ENCODE peak calls at places on chromosome 9, in nine cellular contexts. A is HS-5; V is M059J; B is HEK293T; O is activated naive CD8-positive, alpha-beta T cell treated with anti-CD3 and anti-CD28 coated beads, Interleukin-2, amount 50 U/mL, for 24 hours; C is posterior cingulate gyrus; L is T-helper 2 cell; Z is SW 1271; I is fibroblast of pulmonary artery. X is an unnamed sample.

GRCh38 chr9:134355561-134356278 is 29.5 kb downstream of the RXRA start:
- DNase-seq in A (no peak), L (no peak), B (no peak), I (no peak), Z (no peak), V (no peak), O (no peak), C (no peak), X (no peak)

GRCh38 chr9:76136986-76137385 is 246.5 kb downstream of the PCSK5 start:
- DNase-seq in O (no peak), A (peak; percentile 24), C (no peak), L (no peak), V (peak; percentile 57), Z (no peak), I (peak; percentile 65), B (no peak), X (no peak)

GRCh38 chr9:34365282-34365681 is 11.4 kb downstream of the MYORG start:
- DNase-seq in B (no peak), L (no peak), O (no peak), Z (no peak), A (no peak), C (no peak), I (no peak), V (no peak), X (no peak)

GRCh38 chr9:114777841-114778240 is 28.0 kb downstream of the TNFSF15 start:
- DNase-seq in I (no peak), L (no peak), O (peak; percentile 32), B (no peak), C (no peak), V (no peak), Z (no peak), A (no peak), X (no peak)

GRCh38 chr9:82140471-82140870 is 151.9 kb downstream of the SPATA31D1 start:
- DNase-seq in V (no peak), O (no peak), A (no peak), L (no peak), I (no peak), C (no peak), Z (no peak), B (no peak), X (no peak)

GRCh38 chr9:97188545-97188944 is 118.9 kb upstream of the CCDC180 start:
- DNase-seq in V (peak; percentile 1), Z (no peak), B (no peak), O (no peak), C (no peak), A (no peak), I (no peak), L (no peak), X (no peak)

GRCh38 chr9:92208693-92209524 is 84.6 kb downstream of the IARS1 start:
- DNase-seq in O (no peak), I (no peak), A (no peak), B (no peak), V (no peak), Z (no peak), L (no peak), C (no peak), X (no peak)

GRCh38 chr9:18976368-18977238 is 56.4 kb downstream of the SAXO1 start:
- DNase-seq in O (no peak), Z (no peak), I (peak; percentile 52), C (no peak), L (no peak), V (peak; percentile 92), A (peak; percentile 85), B (peak; percentile 83), X (no peak)

GRCh38 chr9:76654575-76654974 is 109.7 kb upstream of the PCA3 start:
- DNase-seq in A (peak; percentile 94), Z (no peak), L (no peak), B (no peak), O (no peak), I (peak; percentile 95), V (peak; percentile 96), C (no peak), X (peak; percentile 72)

GRCh38 chr9:131395027-131395744 is 1.3 kb downstream of the PRRC2B start:
- DNase-seq in O (peak; percentile 71), L (peak; percentile 71), C (peak; percentile 66), A (no peak), I (no peak), B (no peak), Z (no peak), V (peak; percentile 46), X (no peak)

GRCh38 chr9:123324767-123325183 is 31.2 kb upstream of the CRB2 start:
- DNase-seq in Z (no peak), C (no peak), O (no peak), L (no peak), B (no peak), V (no peak), A (no peak), I (no peak), X (no peak)

GRCh38 chr9:126334626-126335621 is 8.3 kb downstream of the MVB12B start:
- DNase-seq in B (no peak), Z (no peak), L (no peak), C (peak; percentile 74), V (no peak), I (peak; percentile 48), O (no peak), A (no peak), X (peak; percentile 51)

GRCh38 chr9:107491081-107492053 is 1.8 kb upstream of the KLF4 start:
- DNase-seq in C (no peak), B (no peak), V (peak; percentile 26), O (no peak), Z (no peak), I (no peak), A (no peak), L (no peak), X (no peak)

GRCh38 chr9:78439866-78440830 is 143.2 kb downstream of the PSAT1 start:
- DNase-seq in Z (no peak), I (no peak), C (no peak), B (no peak), V (peak; percentile 14), O (no peak), A (no peak), L (no peak), X (no peak)

GRCh38 chr9:93871286-93871685 is 83.9 kb downstream of the BARX1 start:
- DNase-seq in O (no peak), V (no peak), Z (no peak), L (no peak), C (no peak), B (no peak), I (no peak), A (no peak), X (no peak)

GRCh38 chr9:19809422-19810269 is 20.8 kb upstream of the SLC24A2 start:
- DNase-seq in L (no peak), C (no peak), Z (no peak), O (no peak), V (peak; percentile 1), A (no peak), B (no peak), I (no peak), X (no peak)

GRCh38 chr9:127130235-127130634 is 7.8 kb upstream of the ANGPTL2 start:
- DNase-seq in V (no peak), Z (no peak), A (no peak), O (no peak), C (no peak), I (no peak), B (no peak), L (no peak), X (no peak)

GRCh38 chr9:71249729-71250317 is 128.4 kb upstream of the TRPM3 start:
- DNase-seq in C (no peak), I (peak; percentile 85), B (peak; percentile 56), L (no peak), A (peak; percentile 49), Z (peak; percentile 12), O (no peak), V (peak; percentile 64), X (peak; percentile 33)

GRCh38 chr9:113503613-113504230 is 40.2 kb downstream of the RGS3 start:
- DNase-seq in Z (no peak), A (no peak), B (no peak), L (no peak), I (peak; percentile 73), O (no peak), V (no peak), C (peak; percentile 77), X (no peak)

GRCh38 chr9:126327016-126327749 is 554 bp downstream of the MVB12B start:
- DNase-seq in A (no peak), I (no peak), Z (no peak), L (no peak), V (no peak), O (peak; percentile 25), C (peak; percentile 90), B (peak; percentile 60), X (no peak)

GRCh38 chr9:99582768-99583167 is 238.9 kb upstream of the NR4A3 start:
- DNase-seq in Z (no peak), I (no peak), C (no peak), L (no peak), O (no peak), A (no peak), B (no peak), V (no peak), X (no peak)

GRCh38 chr9:134559013-134559412 is 82.6 kb upstream of the COL5A1 start:
- DNase-seq in V (no peak), L (no peak), A (no peak), O (no peak), C (peak; percentile 31), Z (no peak), I (no peak), B (no peak), X (no peak)

GRCh38 chr9:92406506-92406905 is 2.1 kb upstream of the OGN start:
- DNase-seq in C (no peak), O (peak; percentile 12), L (peak; percentile 9), Z (no peak), B (no peak), A (no peak), V (no peak), I (peak; percentile 39), X (no peak)

GRCh38 chr9:127927457-127928231 is 2.9 kb downstream of the PIP5KL1 start:
- DNase-seq in C (no peak), A (no peak), B (no peak), O (peak; percentile 58), Z (no peak), V (no peak), L (peak; percentile 81), I (no peak), X (no peak)

GRCh38 chr9:115002371-115003120 is 72.2 kb upstream of the TNFSF8 start:
- DNase-seq in C (no peak), I (no peak), B (no peak), V (no peak), L (no peak), A (no peak), Z (no peak), O (no peak), X (no peak)

GRCh38 chr9:16033921-16034320 is 481.1 kb downstream of the CCDC171 start:
- DNase-seq in V (no peak), I (no peak), B (no peak), A (no peak), L (no peak), O (no peak), Z (no peak), C (no peak), X (no peak)

GRCh38 chr9:131734165-131734610 is 5.7 kb downstream of the RAPGEF1 start:
- DNase-seq in Z (no peak), L (peak; percentile 63), I (peak; percentile 47), V (peak; percentile 90), O (peak; percentile 56), C (no peak), B (no peak), A (no peak), X (no peak)

GRCh38 chr9:130343445-130343918 is 77.9 kb downstream of the HMCN2 start:
- DNase-seq in A (no peak), C (no peak), Z (no peak), V (no peak), O (peak; percentile 54), B (peak; percentile 66), L (peak; percentile 16), I (no peak), X (no peak)

GRCh38 chr9:34983209-34983608 is 6.3 kb upstream of the DNAJB5 start:
- DNase-seq in I (no peak), C (no peak), V (no peak), O (no peak), B (no peak), A (no peak), L (no peak), Z (no peak), X (no peak)

GRCh38 chr9:15160673-15161072 is 146.3 kb downstream of the TTC39B start:
- DNase-seq in L (no peak), C (no peak), O (no peak), I (no peak), A (peak; percentile 49), V (peak; percentile 89), B (no peak), Z (no peak), X (no peak)

GRCh38 chr9:127776195-127776918 is 2.1 kb downstream of the SH2D3C start:
- DNase-seq in L (peak; percentile 68), O (peak; percentile 77), I (no peak), C (peak; percentile 92), A (no peak), Z (no peak), V (no peak), B (no peak), X (no peak)

X was measured in retinal pigment epithelial cell.